ENCODE peak calls at places on chromosomes 16 and 17, in five cellular contexts. V is heart right ventricle, C is Peyer's patch, B is OCI-LY7, E is fibroblast of mammary gland. H is an unnamed sample.

GRCh38 chr16:54957403-54957802 is 26.7 kb downstream of the IRX5 start:
- DNase-seq in V (no peak), E (peak), B (peak), C (no peak), H (no peak)

GRCh38 chr16:86663691-86664517 is 85.6 kb downstream of the FOXL1 start:
- DNase-seq in B (no peak), C (no peak), E (peak), V (no peak), H (no peak)

GRCh38 chr17:31085563-31085962 is 9.2 kb upstream of the NF1 start:
- DNase-seq in V (no peak), C (no peak), E (peak), B (no peak), H (no peak)

GRCh38 chr16:6195966-6196365 is 1098.4 kb upstream of the EEF2KMT start:
- DNase-seq in V (no peak), B (no peak), C (no peak), E (no peak), H (no peak)

GRCh38 chr16:84774810-84775209 is 45.0 kb upstream of the CRISPLD2 start:
- DNase-seq in B (no peak), C (no peak), V (no peak), E (peak), H (no peak)

GRCh38 chr16:69566437-69567030 is 768 bp downstream of the NFAT5 start:
- DNase-seq in E (peak), V (peak), B (peak), C (peak), H (peak)

GRCh38 chr17:1577186-1577585 is 14.6 kb upstream of the PITPNA start:
- DNase-seq in E (peak), C (peak), V (peak), B (no peak), H (no peak)

GRCh38 chr17:45262516-45263476 is 902 bp upstream of the SPATA32 start:
- DNase-seq in E (peak), B (no peak), V (no peak), C (no peak), H (no peak)

GRCh38 chr16:51818342-51818944 is 667.4 kb upstream of the SALL1 start:
- DNase-seq in B (peak), V (peak), E (peak), C (no peak), H (no peak)

GRCh38 chr16:55711959-55712876 is 56.4 kb downstream of the SLC6A2 start:
- DNase-seq in V (peak), C (peak), B (peak), E (peak), H (no peak)

GRCh38 chr17:28416703-28417311 is 10.8 kb upstream of the SLC46A1 start:
- DNase-seq in C (peak), E (peak), V (peak), B (peak), H (no peak)

GRCh38 chr16:4094138-4094773 is 22.0 kb downstream of the ADCY9 start:
- DNase-seq in C (peak), E (no peak), V (no peak), B (no peak), H (no peak)

GRCh38 chr17:28973414-28973813 is 22.1 kb upstream of the PHF12 start:
- DNase-seq in E (peak), B (no peak), V (peak), C (no peak), H (no peak)

GRCh38 chr17:76017481-76018339 is 9.4 kb downstream of the EVPL start:
- DNase-seq in B (no peak), V (no peak), C (no peak), E (no peak), H (no peak)

GRCh38 chr17:80743181-80743771 is 198.6 kb downstream of the RPTOR start:
- DNase-seq in E (peak), V (no peak), C (no peak), B (no peak), H (no peak)

GRCh38 chr17:28725660-28726395 is at the start of gene TLCD1:
- DNase-seq in V (peak), E (peak), C (peak), B (peak), H (peak)

GRCh38 chr17:60091908-60092331 is 13.2 kb upstream of the HEATR6 start:
- DNase-seq in V (no peak), B (no peak), E (peak), C (no peak), H (no peak)

GRCh38 chr16:75333770-75334169 is 82.3 kb upstream of the BCAR1 start:
- DNase-seq in E (no peak), B (peak), V (no peak), C (no peak), H (peak)

GRCh38 chr17:8187517-8188407 is 2.2 kb downstream of the BORCS6 start:
- DNase-seq in V (peak), B (peak), C (peak), E (peak), H (peak)

GRCh38 chr17:46892192-46892703 is 30.7 kb upstream of the GOSR2 start:
- DNase-seq in V (no peak), C (no peak), B (no peak), E (no peak), H (no peak)

GRCh38 chr17:66378296-66378695 is 75.9 kb downstream of the PRKCA start:
- DNase-seq in E (no peak), B (no peak), C (no peak), V (no peak), H (no peak)

GRCh38 chr16:58001781-58002410 is 689 bp downstream of the USB1 start:
- DNase-seq in C (no peak), E (peak), V (no peak), B (peak), H (no peak)

GRCh38 chr17:57669671-57670529 is 75.2 kb downstream of the CCDC182 start:
- DNase-seq in E (no peak), C (no peak), B (no peak), V (no peak), H (no peak)

GRCh38 chr17:57565119-57565635 is 179.9 kb downstream of the CCDC182 start:
- DNase-seq in B (no peak), E (no peak), C (no peak), V (no peak), H (no peak)

GRCh38 chr16:54288592-54289241 is 2.1 kb upstream of the IRX3 start:
- DNase-seq in E (no peak), V (no peak), C (no peak), B (no peak), H (no peak)

GRCh38 chr17:44988256-44988942 is 20.3 kb upstream of the C1QL1 start:
- DNase-seq in V (no peak), B (no peak), C (no peak), E (no peak), H (no peak)

GRCh38 chr17:17258998-17259397 is 22.0 kb upstream of the FLCN start:
- DNase-seq in C (no peak), V (no peak), B (no peak), E (no peak), H (no peak)

GRCh38 chr17:59845595-59846390 is 47.0 kb downstream of the TUBD1 start:
- DNase-seq in V (no peak), E (peak), B (no peak), C (no peak), H (no peak)

GRCh38 chr16:14564323-14564722 is 65.7 kb downstream of the PARN start:
- DNase-seq in E (no peak), V (no peak), C (no peak), B (no peak), H (no peak)

GRCh38 chr17:3890082-3890892 is 2.6 kb downstream of the CAMKK1 start:
- DNase-seq in V (peak), B (no peak), C (no peak), E (peak), H (no peak)

GRCh38 chr17:76791053-76791980 is 53.4 kb downstream of the MFSD11 start:
- DNase-seq in C (peak), V (no peak), B (peak), E (peak), H (peak)

GRCh38 chr17:52383493-52384100 is 225.1 kb upstream of the CA10 start:
- DNase-seq in E (peak), C (no peak), B (peak), V (peak), H (no peak)

GRCh38 chr17:48247603-48248002 is 140.0 kb downstream of the SNX11 start:
- DNase-seq in B (no peak), C (no peak), E (no peak), V (no peak), H (no peak)

GRCh38 chr16:22297871-22298733 is 893 bp downstream of the POLR3E start:
- DNase-seq in V (peak), E (peak), C (peak), B (peak), H (peak)

DNA sequence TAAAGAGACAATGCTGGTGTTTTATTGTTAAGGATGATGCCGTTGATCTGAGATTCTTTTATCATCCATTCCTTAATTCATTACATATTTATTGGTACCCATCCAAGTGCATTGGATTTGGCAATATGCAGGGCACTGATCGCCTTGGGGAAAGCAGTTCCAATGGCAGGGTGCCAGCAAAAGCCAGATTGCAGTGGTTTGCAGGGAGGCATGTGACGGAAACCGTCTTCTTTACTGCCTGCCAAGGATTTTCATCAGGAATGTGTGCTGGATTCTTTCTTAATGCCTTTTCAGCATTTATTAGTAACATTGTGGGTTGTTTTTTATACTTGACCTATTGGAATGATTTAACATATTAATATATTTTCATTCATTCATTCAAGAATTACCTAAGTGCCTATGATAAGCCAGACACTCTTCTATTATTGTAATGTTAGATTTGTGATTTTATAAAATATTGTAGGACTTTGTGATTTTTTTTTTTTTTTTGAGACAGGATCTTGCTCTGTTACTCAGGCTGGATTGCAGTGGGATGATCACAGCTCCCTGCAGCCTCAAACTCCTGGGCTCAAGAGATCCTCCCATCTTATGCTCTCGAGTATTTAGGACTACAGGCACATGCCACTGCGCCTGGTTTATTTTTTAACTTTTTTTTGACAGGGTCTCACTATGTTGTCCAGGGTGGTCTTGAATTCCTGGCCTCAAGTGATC is 93.4 kb upstream of the TNRC6A start:
- DNase-seq in E (peak), C (peak), B (no peak), V (peak), H (no peak)
- H3K4me3 ChIP-seq in E (no peak), C (no peak), B (no peak), V (no peak), H (no peak)

DNA sequence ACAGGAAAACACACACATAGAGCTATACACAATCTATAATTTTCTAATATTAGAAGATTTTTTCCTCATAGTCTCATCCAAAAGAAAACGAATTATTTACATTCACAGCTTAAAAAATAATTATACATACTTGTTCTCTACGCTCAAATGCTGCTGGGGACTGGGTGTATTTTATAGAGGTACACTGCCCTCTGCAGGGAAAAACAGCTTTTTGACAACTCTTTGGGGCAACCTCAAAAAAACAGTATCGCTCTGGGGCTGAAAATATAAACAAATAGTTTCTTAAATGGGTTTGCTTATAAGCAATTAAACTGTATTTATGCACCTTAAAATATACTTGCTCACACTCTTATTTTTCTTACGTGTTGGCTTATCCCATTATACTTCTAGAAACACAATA is 261.8 kb upstream of the PSMD7 start:
- DNase-seq in E (peak), V (no peak), C (no peak), B (peak), H (no peak)
- TF ChIP-seq CTCF in E (peak), V (peak), C (no peak), B (peak), H (peak)

DNA sequence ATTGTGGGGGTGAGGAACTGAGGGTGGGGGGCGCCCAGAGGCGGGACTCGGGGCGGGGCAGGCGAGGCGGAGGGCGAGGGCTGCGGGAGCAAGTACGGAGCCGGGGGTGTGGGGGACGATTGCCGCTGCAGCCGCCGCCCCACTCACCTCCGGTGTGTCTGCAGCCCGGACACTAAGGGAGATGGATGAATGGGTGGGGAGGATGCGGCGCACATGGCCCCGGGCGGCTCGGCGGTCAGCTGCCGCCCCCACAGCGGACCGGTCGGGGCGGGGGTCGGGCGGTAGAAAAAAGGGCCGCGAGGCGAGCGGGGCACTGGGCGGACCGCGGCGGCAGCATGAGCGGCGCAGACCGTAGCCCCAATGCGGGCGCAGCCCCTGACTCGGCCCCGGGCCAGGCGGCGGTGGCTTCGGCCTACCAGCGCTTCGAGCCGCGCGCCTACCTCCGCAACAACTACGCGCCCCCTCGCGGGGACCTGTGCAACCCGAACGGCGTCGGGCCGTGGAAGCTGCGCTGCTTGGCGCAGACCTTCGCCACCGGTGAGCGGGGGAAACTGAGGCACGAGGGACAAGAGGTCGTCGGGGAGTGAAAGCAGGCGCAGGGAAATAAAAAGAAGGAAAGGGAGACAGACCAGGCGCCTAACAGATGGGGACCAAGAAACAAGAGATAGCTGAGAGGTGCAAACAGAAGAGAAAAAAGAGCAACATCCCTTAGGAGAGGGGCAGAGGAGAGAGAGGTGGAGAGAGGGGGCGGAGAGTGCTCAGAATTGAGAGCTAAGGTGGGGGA is at the start of gene PNMT:
- DNase-seq in E (peak), C (peak), B (peak), V (peak), H (peak)
- H3K4me3 ChIP-seq in E (no peak), C (peak), B (no peak), V (peak), H (peak)

GRCh38 chr16:76668207-76668725 is 391.1 kb downstream of the CNTNAP4 start:
- DNase-seq in V (no peak), E (no peak), B (peak), C (no peak), H (no peak)
- TF ChIP-seq CTCF in V (no peak), E (no peak), B (peak), C (no peak), H (no peak)

DNA sequence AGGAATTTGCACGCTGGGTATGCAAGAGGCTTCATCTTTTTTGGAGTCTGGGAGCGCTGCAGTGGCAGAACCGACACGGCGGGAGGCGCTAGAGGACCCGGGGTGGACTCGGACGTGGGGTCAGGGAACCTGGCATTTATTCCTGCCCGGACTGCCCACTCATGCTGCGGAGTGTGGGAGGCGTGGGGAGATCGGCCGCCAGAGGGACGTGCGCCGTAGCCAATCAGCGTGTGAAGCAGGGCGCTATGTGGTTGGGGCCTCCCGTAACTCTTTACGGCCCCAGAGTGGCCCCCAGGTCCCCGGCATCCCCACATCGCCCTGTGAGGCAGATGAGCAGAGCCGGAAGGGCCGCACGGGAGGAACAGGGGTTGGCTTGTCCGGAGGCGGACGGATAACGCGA is 11.2 kb downstream of the FLYWCH2 start:
- DNase-seq in B (no peak), C (no peak), V (no peak), E (peak), H (no peak)
- H3K4me3 ChIP-seq in B (no peak), C (no peak), V (no peak), E (no peak), H (no peak)

GRCh38 chr16:20004931-20005330 is 68.8 kb downstream of the GPR139 start:
- DNase-seq in V (no peak), C (no peak), B (no peak), E (no peak), H (no peak)
- TF ChIP-seq CTCF in V (no peak), C (no peak), B (peak), E (no peak), H (peak)